ENCODE peak calls at places on chromosomes 12 and 14, in four cellular contexts. Q, L, Y and T are unnamed samples.

GRCh38 chr14:103330536-103330935 is 3.5 kb upstream of the EIF5 start:
- DNase-seq in L (no peak), Q (no peak), Y (no peak), T (no peak)

GRCh38 chr12:104520242-104520900 is 63.6 kb downstream of the CHST11 start:
- DNase-seq in Y (no peak), L (no peak), Q (no peak), T (no peak)

GRCh38 chr14:103733651-103734050 is 18.0 kb downstream of the ZFYVE21 start:
- DNase-seq in L (no peak), Q (no peak), Y (peak; percentile 39), T (no peak)

GRCh38 chr14:73712071-73712506 is 2.1 kb downstream of the PNMA1 start:
- DNase-seq in Q (no peak), L (no peak), Y (no peak), T (no peak)

GRCh38 chr12:39441963-39442894 is 691 bp downstream of the KIF21A start:
- DNase-seq in L (no peak), Q (no peak), Y (peak; percentile 50), T (peak; percentile 49)

GRCh38 chr14:51081209-51081608 is 13.7 kb downstream of the TRIM9 start:
- DNase-seq in L (no peak), Y (no peak), Q (no peak), T (no peak)

GRCh38 chr14:36646664-36647416 is 14.8 kb upstream of the PAX9 start:
- DNase-seq in Q (no peak), Y (no peak), L (no peak), T (peak; percentile 54)

GRCh38 chr14:34930591-34931069 is 52.2 kb upstream of the SRP54 start:
- DNase-seq in L (no peak), Q (no peak), Y (no peak), T (no peak)

GRCh38 chr12:65313704-65314317 is 35.3 kb downstream of the MSRB3 start:
- DNase-seq in Y (no peak), L (no peak), Q (no peak), T (no peak)

GRCh38 chr12:107344035-107344808 is 250.9 kb upstream of the CRY1 start:
- DNase-seq in Y (no peak), Q (no peak), L (no peak), T (no peak)

GRCh38 chr14:65637780-65638179 is 225.2 kb downstream of the FUT8 start:
- DNase-seq in Y (no peak), Q (no peak), L (no peak), T (no peak)

GRCh38 chr12:13591488-13591887 is 389.9 kb downstream of the GRIN2B start:
- DNase-seq in Y (no peak), Q (no peak), L (no peak), T (no peak)

GRCh38 chr12:81668475-81668874 is 90.7 kb downstream of the PPFIA2 start:
- DNase-seq in L (no peak), Q (no peak), Y (no peak), T (no peak)

GRCh38 chr14:69399750-69400149 is 1.3 kb downstream of the SLC39A9 start:
- DNase-seq in Q (no peak), L (no peak), Y (no peak), T (no peak)

GRCh38 chr14:56002316-56002715 is 115.9 kb upstream of the PELI2 start:
- DNase-seq in L (no peak), Y (no peak), Q (no peak), T (no peak)

GRCh38 chr14:100679707-100680438 is 46.8 kb upstream of the DLK1 start:
- DNase-seq in L (no peak), Q (peak; percentile 42), Y (no peak), T (peak; percentile 4)

GRCh38 chr14:106377432-106377831 is 851.0 kb downstream of the TMEM121 start:
- DNase-seq in Y (no peak), L (no peak), Q (no peak), T (no peak)

GRCh38 chr14:106378191-106378590 is 851.8 kb downstream of the TMEM121 start:
- DNase-seq in Y (no peak), Q (no peak), L (no peak), T (no peak)

DNA sequence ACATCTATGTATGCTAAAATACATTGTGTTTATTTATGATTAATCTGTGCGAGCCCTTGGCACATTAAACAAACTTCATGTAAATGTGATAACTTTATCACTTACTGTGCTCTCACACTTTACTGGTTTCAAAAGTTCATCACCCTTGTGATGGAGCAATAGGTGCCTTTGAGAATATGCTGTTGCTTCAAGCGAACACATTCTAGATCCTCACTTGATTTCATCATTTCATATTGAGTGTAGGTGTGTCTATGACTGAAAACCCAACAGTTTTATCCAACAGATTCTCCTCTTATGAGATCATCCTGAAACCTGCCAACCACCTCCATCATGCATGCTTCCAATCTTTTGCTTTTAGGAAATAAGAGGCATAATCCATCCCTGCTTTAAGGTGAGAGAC is 854.4 kb downstream of the TMEM121 start:
- DNase-seq in Q (no peak), L (no peak), Y (no peak), T (no peak)
- H3K9me3 ChIP-seq in Q (no peaks in the 10 kb centered on the region), L (no peaks in the 10 kb centered on the region), Y (no peaks in the 10 kb centered on the region), T (no peaks in the 10 kb centered on the region)

GRCh38 chr14:26738571-26738970 is 140.7 kb upstream of the NOVA1 start:
- DNase-seq in Q (no peak), L (no peak), Y (no peak), T (no peak)
- H3K9me3 ChIP-seq in Q (no peaks in the 10 kb centered on the region), L (no peaks in the 10 kb centered on the region), Y (no peaks in the 10 kb centered on the region), T (no peaks in the 10 kb centered on the region)

GRCh38 chr12:34348064-34348463 is 325.8 kb downstream of the ALG10 start:
- DNase-seq in Y (no peak), Q (no peak), L (no peak), T (no peak)

GRCh38 chr12:34350092-34351041 is 328.1 kb downstream of the ALG10 start:
- DNase-seq in Q (no peak), L (no peak), Y (no peak), T (no peak)

GRCh38 chr12:34348836-34349672 is 326.8 kb downstream of the ALG10 start:
- DNase-seq in Y (no peak), Q (no peak), L (no peak), T (no peak)

GRCh38 chr12:34347367-34347766 is 325.1 kb downstream of the ALG10 start:
- DNase-seq in L (no peak), Q (no peak), Y (no peak), T (no peak)

DNA sequence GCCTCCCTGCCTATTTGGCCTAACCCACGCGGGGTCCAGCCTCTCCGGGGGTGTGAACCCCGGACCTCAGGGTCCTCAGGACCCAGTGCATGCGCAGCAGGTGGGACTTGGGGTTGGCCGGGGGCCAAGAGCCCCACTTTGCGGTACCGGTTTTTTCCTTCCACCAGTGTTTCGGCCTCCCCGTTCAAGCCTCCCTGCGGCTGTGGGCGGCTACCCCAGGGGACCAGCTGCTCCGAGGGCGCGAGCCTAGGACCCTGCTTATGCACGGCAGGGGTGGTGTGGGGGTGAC is 327.3 kb downstream of the ALG10 start:
- DNase-seq in Q (no peak), Y (no peak), L (no peak), T (no peak)
- H3K9me3 ChIP-seq in Q (peaks cover 31% of the 10 kb centered on the region), Y (no peaks in the 10 kb centered on the region), L (peaks cover 100% of the 10 kb centered on the region), T (no peaks in the 10 kb centered on the region)

DNA sequence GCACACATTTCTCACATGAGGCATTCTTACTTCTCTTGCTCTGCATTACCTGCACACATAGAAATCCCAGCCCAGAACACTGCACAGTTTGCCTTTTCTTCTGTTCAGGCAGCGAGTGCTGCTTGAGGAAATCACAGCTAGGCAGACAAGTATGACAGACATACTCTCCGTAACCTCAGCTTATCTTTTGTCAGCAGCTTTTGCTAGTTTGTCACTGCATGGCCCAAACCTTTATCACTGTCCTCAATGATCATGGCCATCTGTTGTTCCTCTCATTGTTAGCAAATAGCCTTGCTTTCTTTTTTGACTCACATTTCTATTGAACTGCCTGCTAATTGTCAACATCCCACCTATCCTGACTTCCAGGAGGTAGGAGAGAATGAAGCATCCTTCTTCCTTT is 5.3 kb downstream of the ZNF10 start:
- DNase-seq in Q (no peak), Y (no peak), L (no peak), T (no peak)
- H3K9me3 ChIP-seq in Q (peaks cover 56% of the 10 kb centered on the region), Y (peaks cover 83% of the 10 kb centered on the region), L (peaks cover 79% of the 10 kb centered on the region), T (no peaks in the 10 kb centered on the region)

GRCh38 chr12:133130038-133130807 is at the start of the genes ZNF10 and ZNF891:
- DNase-seq in Q (peak; percentile 96), Y (peak; percentile 97), L (peak; percentile 86), T (peak; percentile 96)
- H3K9me3 ChIP-seq in Q (peaks cover 38% of the 10 kb centered on the region), Y (peaks cover 66% of the 10 kb centered on the region), L (peaks cover 64% of the 10 kb centered on the region), T (no peaks in the 10 kb centered on the region)

GRCh38 chr12:41011939-41012338 is 176.2 kb upstream of the PDZRN4 start:
- DNase-seq in Y (no peak), L (no peak), Q (no peak), T (no peak)
- H3K9me3 ChIP-seq in Y (peaks cover 7% of the 10 kb centered on the region), L (peaks cover 34% of the 10 kb centered on the region), Q (peaks cover 9% of the 10 kb centered on the region), T (no peaks in the 10 kb centered on the region)

DNA sequence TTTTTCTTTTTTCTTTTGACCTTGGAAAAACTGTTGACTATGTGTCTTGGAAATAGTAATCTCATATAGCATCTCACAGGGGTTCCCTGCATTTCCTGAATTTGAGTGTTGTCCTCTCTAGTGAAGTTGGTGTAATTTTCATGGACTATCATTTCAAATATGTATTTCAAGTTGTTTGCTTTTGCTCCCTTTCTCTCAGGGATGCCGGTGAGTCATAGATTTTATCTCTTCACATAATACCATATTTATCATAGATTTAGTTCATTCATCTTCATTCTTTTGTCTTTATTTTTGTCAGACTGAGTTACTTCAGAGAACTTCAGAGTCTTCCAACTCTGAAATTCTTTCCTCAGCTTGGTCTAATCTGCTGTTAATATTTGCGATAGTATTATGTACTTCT is 1320.6 kb downstream of the LRFN5 start:
- DNase-seq in Q (no peak), L (no peak), Y (no peak), T (no peak)
- H3K9me3 ChIP-seq in Q (no peaks in the 10 kb centered on the region), L (no peaks in the 10 kb centered on the region), Y (no peaks in the 10 kb centered on the region), T (no peaks in the 10 kb centered on the region)

GRCh38 chr12:29309320-29309902 is 71.6 kb downstream of the ERGIC2 start:
- DNase-seq in Y (no peak), Q (no peak), L (no peak), T (no peak)
- H3K9me3 ChIP-seq in Y (no peaks in the 10 kb centered on the region), Q (no peaks in the 10 kb centered on the region), L (no peaks in the 10 kb centered on the region), T (no peaks in the 10 kb centered on the region)

DNA sequence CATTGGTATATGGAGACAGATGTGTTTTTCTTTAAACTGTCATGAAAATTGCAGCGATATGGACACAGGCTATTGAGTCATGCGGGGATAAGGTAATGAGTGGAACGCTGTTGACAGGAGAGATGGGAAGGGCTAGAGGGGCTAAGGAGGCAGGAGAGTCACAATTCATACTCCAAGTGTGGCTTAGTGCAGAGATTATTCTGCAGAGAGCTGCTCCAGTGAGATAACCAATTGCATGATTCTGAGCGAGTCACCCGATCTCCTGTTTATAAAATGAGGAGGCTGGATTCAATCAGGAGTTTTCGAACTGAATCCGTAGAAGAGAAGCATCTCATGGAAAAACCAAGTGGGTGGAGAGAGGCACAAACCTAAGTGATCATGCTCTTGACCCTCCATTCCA is 106.4 kb upstream of the PLEKHG7 start:
- DNase-seq in L (no peak), Y (no peak), Q (no peak), T (no peak)
- H3K9me3 ChIP-seq in L (peaks cover 12% of the 10 kb centered on the region), Y (peaks cover 14% of the 10 kb centered on the region), Q (peaks cover 9% of the 10 kb centered on the region), T (no peaks in the 10 kb centered on the region)

GRCh38 chr12:70157099-70157498 is 86.1 kb upstream of the CNOT2 start:
- DNase-seq in Q (no peak), L (no peak), Y (no peak), T (no peak)
- H3K9me3 ChIP-seq in Q (peaks cover 5% of the 10 kb centered on the region), L (peaks cover 14% of the 10 kb centered on the region), Y (peaks cover 14% of the 10 kb centered on the region), T (no peaks in the 10 kb centered on the region)